ENCODE peak calls at places on chromosomes 16 and 17, in ten cellular contexts. T, R, E, J, X, S, Y, A, F and L are unnamed samples.

GRCh38 chr16:87114832-87115231 is 202.4 kb downstream of the C16orf95 start:
- DNase-seq in T (no peak), R (no peak), E (no peak), J (no peak), X (no peak), S (no peak), Y (no peak), A (no peak), F (no peak), L (no peak)

GRCh38 chr17:49401971-49402491 is 12.7 kb downstream of the PHB1 start:
- DNase-seq in T (no peak), R (no peak), E (no peak), J (no peak), X (no peak), S (no peak), Y (no peak), A (no peak), F (no peak), L (peak)

GRCh38 chr17:49926886-49927285 is 42.1 kb upstream of the DLX4 start:
- DNase-seq in T (peak), R (no peak), E (peak), J (no peak), X (no peak), S (no peak), Y (no peak), A (peak), F (peak), L (no peak)

GRCh38 chr16:64206877-64207276 is 915.0 kb downstream of the CDH11 start:
- DNase-seq in T (no peak), R (no peak), E (no peak), J (no peak), X (no peak), S (no peak), Y (no peak), A (no peak), F (no peak), L (no peak)

GRCh38 chr16:12754824-12755543 is 48.7 kb downstream of the CPPED1 start:
- DNase-seq in T (no peak), R (no peak), E (peak), J (no peak), X (no peak), S (no peak), Y (no peak), A (no peak), F (no peak), L (no peak)

GRCh38 chr16:86732621-86733297 is 154.4 kb downstream of the FOXL1 start:
- DNase-seq in T (no peak), R (no peak), E (peak), J (no peak), X (no peak), S (no peak), Y (no peak), A (no peak), F (no peak), L (no peak)

GRCh38 chr17:78973196-78973595 is 6.5 kb downstream of the LGALS3BP start:
- DNase-seq in T (peak), R (no peak), E (no peak), J (no peak), X (no peak), S (no peak), Y (no peak), A (no peak), F (no peak), L (no peak)

GRCh38 chr16:57544129-57544653 is 1.7 kb downstream of the ADGRG5 start:
- DNase-seq in T (no peak), R (no peak), E (no peak), J (no peak), X (no peak), S (peak), Y (peak), A (no peak), F (no peak), L (peak)

GRCh38 chr16:67404740-67405226 is 11.5 kb upstream of the TPPP3 start:
- DNase-seq in T (no peak), R (no peak), E (no peak), J (no peak), X (no peak), S (no peak), Y (no peak), A (no peak), F (no peak), L (no peak)

GRCh38 chr16:69309316-69309715 is 1.8 kb upstream of the VPS4A start:
- DNase-seq in T (no peak), R (no peak), E (no peak), J (no peak), X (no peak), S (no peak), Y (no peak), A (no peak), F (no peak), L (no peak)